ENCODE peak calls at places on chromosome 7, in eight cellular contexts. One of them, this sample, is unnamed. For H3K27me3, the result is how much of the 10 kb centered on the place peaks cover.

GRCh38 chr7:155456772-155457543 is 971 bp upstream of the EN2 start:
- DNase-seq in HCT116: no peak
- DNase-seq in adrenal gland: peak
- DNase-seq in GM23248: peak
- DNase-seq in cardiac muscle cell: peak
- DNase-seq in HL-60: peak
- DNase-seq in HepG2: no peak
- DNase-seq in tibial artery: no peak
- DNase-seq in this sample: peak

GRCh38 chr7:33061282-33061928 is 1.2 kb downstream of the NT5C3A start:
- DNase-seq in HCT116: no peak
- DNase-seq in adrenal gland: no peak
- DNase-seq in GM23248: peak
- DNase-seq in cardiac muscle cell: no peak
- DNase-seq in HL-60: no peak
- DNase-seq in HepG2: no peak
- DNase-seq in tibial artery: no peak
- DNase-seq in this sample: no peak

GRCh38 chr7:90755041-90755440 is 158.9 kb downstream of the CDK14 start:
- DNase-seq in HCT116: no peak
- DNase-seq in adrenal gland: no peak
- DNase-seq in GM23248: no peak
- DNase-seq in cardiac muscle cell: no peak
- DNase-seq in HL-60: no peak
- DNase-seq in HepG2: no peak
- DNase-seq in tibial artery: no peak
- DNase-seq in this sample: no peak

GRCh38 chr7:149720372-149721083 is 52.9 kb downstream of the ZNF467 start:
- DNase-seq in HCT116: no peak
- DNase-seq in adrenal gland: peak
- DNase-seq in GM23248: no peak
- DNase-seq in cardiac muscle cell: no peak
- DNase-seq in HL-60: no peak
- DNase-seq in HepG2: peak
- DNase-seq in tibial artery: no peak
- DNase-seq in this sample: peak

GRCh38 chr7:139061416-139061815 is 25.6 kb upstream of the ZC3HAV1L start:
- DNase-seq in HCT116: no peak
- DNase-seq in adrenal gland: no peak
- DNase-seq in GM23248: no peak
- DNase-seq in cardiac muscle cell: no peak
- DNase-seq in HL-60: no peak
- DNase-seq in HepG2: no peak
- DNase-seq in tibial artery: no peak
- DNase-seq in this sample: no peak

GRCh38 chr7:92634924-92635519 is 44.8 kb upstream of the FAM133B start:
- DNase-seq in HCT116: peak
- DNase-seq in adrenal gland: no peak
- DNase-seq in GM23248: peak
- DNase-seq in cardiac muscle cell: no peak
- DNase-seq in HL-60: no peak
- DNase-seq in HepG2: peak
- DNase-seq in tibial artery: no peak
- DNase-seq in this sample: no peak

GRCh38 chr7:120064565-120064964 is 208.4 kb upstream of the KCND2 start:
- DNase-seq in HCT116: no peak
- DNase-seq in adrenal gland: no peak
- DNase-seq in GM23248: peak
- DNase-seq in cardiac muscle cell: no peak
- DNase-seq in HL-60: no peak
- DNase-seq in HepG2: no peak
- DNase-seq in tibial artery: no peak
- DNase-seq in this sample: no peak

GRCh38 chr7:22885824-22886255 is 63.2 kb upstream of the TOMM7 start:
- DNase-seq in HCT116: no peak
- DNase-seq in adrenal gland: no peak
- DNase-seq in GM23248: no peak
- DNase-seq in cardiac muscle cell: no peak
- DNase-seq in HL-60: peak
- DNase-seq in HepG2: no peak
- DNase-seq in tibial artery: no peak
- DNase-seq in this sample: no peak

GRCh38 chr7:98329974-98330373 is 48.5 kb downstream of the BRI3 start:
- DNase-seq in HCT116: no peak
- DNase-seq in adrenal gland: no peak
- DNase-seq in GM23248: peak
- DNase-seq in cardiac muscle cell: no peak
- DNase-seq in HL-60: no peak
- DNase-seq in HepG2: no peak
- DNase-seq in tibial artery: no peak
- DNase-seq in this sample: no peak

GRCh38 chr7:98278408-98278807 is 3.1 kb upstream of the BRI3 start:
- DNase-seq in HCT116: no peak
- DNase-seq in adrenal gland: no peak
- DNase-seq in GM23248: peak
- DNase-seq in cardiac muscle cell: no peak
- DNase-seq in HL-60: no peak
- DNase-seq in HepG2: peak
- DNase-seq in tibial artery: no peak
- DNase-seq in this sample: no peak

GRCh38 chr7:129166745-129167144 is 21.7 kb upstream of the SMO start:
- DNase-seq in HCT116: no peak
- DNase-seq in adrenal gland: no peak
- DNase-seq in GM23248: no peak
- DNase-seq in cardiac muscle cell: no peak
- DNase-seq in HL-60: no peak
- DNase-seq in HepG2: no peak
- DNase-seq in tibial artery: no peak
- DNase-seq in this sample: no peak

GRCh38 chr7:100632951-100633717 is 8.2 kb downstream of the TFR2 start:
- DNase-seq in HCT116: no peak
- DNase-seq in adrenal gland: peak
- DNase-seq in GM23248: peak
- DNase-seq in cardiac muscle cell: peak
- DNase-seq in HL-60: peak
- DNase-seq in HepG2: no peak
- DNase-seq in tibial artery: no peak
- DNase-seq in this sample: no peak

GRCh38 chr7:5478568-5479045 is 55.0 kb upstream of the TNRC18 start:
- DNase-seq in HCT116: no peak
- DNase-seq in adrenal gland: no peak
- DNase-seq in GM23248: no peak
- DNase-seq in cardiac muscle cell: no peak
- DNase-seq in HL-60: no peak
- DNase-seq in HepG2: no peak
- DNase-seq in tibial artery: no peak
- DNase-seq in this sample: no peak
- H3K27ac ChIP-seq in HCT116: no peak
- H3K27ac ChIP-seq in adrenal gland: no peak
- H3K27ac ChIP-seq in GM23248: no peak
- H3K27ac ChIP-seq in cardiac muscle cell: peak
- H3K27ac ChIP-seq in HL-60: peak
- H3K27ac ChIP-seq in HepG2: no peak
- H3K27ac ChIP-seq in tibial artery: peak
- H3K27ac ChIP-seq in this sample: peak

GRCh38 chr7:38373155-38373554 is 99.7 kb upstream of the TARP start:
- DNase-seq in HCT116: no peak
- DNase-seq in adrenal gland: no peak
- DNase-seq in GM23248: peak
- DNase-seq in cardiac muscle cell: no peak
- DNase-seq in HL-60: no peak
- DNase-seq in HepG2: no peak
- DNase-seq in tibial artery: no peak
- DNase-seq in this sample: no peak

GRCh38 chr7:38369816-38370493 is 96.5 kb upstream of the TARP start:
- DNase-seq in HCT116: peak
- DNase-seq in adrenal gland: peak
- DNase-seq in GM23248: peak
- DNase-seq in cardiac muscle cell: peak
- DNase-seq in HL-60: peak
- DNase-seq in HepG2: peak
- DNase-seq in tibial artery: peak
- DNase-seq in this sample: peak

GRCh38 chr7:38368191-38368605 is 94.8 kb upstream of the TARP start:
- DNase-seq in HCT116: peak
- DNase-seq in adrenal gland: peak
- DNase-seq in GM23248: peak
- DNase-seq in cardiac muscle cell: peak
- DNase-seq in HL-60: peak
- DNase-seq in HepG2: peak
- DNase-seq in tibial artery: peak
- DNase-seq in this sample: peak

DNA sequence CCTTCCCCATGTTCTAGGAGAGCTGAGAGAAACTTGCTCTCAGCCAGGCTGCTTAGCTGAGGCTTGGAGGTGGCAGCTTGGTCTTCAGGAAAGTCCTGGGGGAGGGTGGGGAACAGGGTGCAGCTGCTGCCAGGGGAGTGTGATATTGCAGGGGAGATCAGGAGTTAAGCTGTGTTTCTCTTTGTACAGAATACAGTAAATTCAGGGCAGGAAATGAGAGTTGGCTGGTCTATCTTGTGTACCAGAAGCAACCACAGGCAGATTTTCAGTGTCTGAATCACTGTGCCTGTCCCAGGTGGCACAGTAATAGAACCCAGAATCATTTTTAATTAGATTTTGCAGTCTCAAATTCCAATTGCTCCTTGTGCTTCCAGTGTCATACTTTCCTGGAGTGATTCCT is 93.9 kb upstream of the TARP start:
- DNase-seq in HCT116: no peak
- DNase-seq in adrenal gland: no peak
- DNase-seq in GM23248: no peak
- DNase-seq in cardiac muscle cell: no peak
- DNase-seq in HL-60: no peak
- DNase-seq in HepG2: no peak
- DNase-seq in tibial artery: no peak
- DNase-seq in this sample: no peak
- H3K4me3 ChIP-seq in HCT116: no peak
- H3K4me3 ChIP-seq in adrenal gland: no peak
- H3K4me3 ChIP-seq in GM23248: no peak
- H3K4me3 ChIP-seq in cardiac muscle cell: no peak
- H3K4me3 ChIP-seq in HL-60: no peak
- H3K4me3 ChIP-seq in HepG2: no peak
- H3K4me3 ChIP-seq in tibial artery: no peak
- H3K4me3 ChIP-seq in this sample: no peak

GRCh38 chr7:150898475-150899011 is 46.2 kb downstream of the AOC1 start:
- DNase-seq in HCT116: peak
- DNase-seq in adrenal gland: peak
- DNase-seq in GM23248: peak
- DNase-seq in cardiac muscle cell: peak
- DNase-seq in HL-60: peak
- DNase-seq in HepG2: peak
- DNase-seq in tibial artery: peak
- DNase-seq in this sample: peak

GRCh38 chr7:150896562-150897209 is 44.4 kb downstream of the AOC1 start:
- DNase-seq in HCT116: no peak
- DNase-seq in adrenal gland: no peak
- DNase-seq in GM23248: no peak
- DNase-seq in cardiac muscle cell: no peak
- DNase-seq in HL-60: no peak
- DNase-seq in HepG2: no peak
- DNase-seq in tibial artery: no peak
- DNase-seq in this sample: no peak

GRCh38 chr7:150897502-150898474 is 45.5 kb downstream of the AOC1 start:
- DNase-seq in HCT116: no peak
- DNase-seq in adrenal gland: no peak
- DNase-seq in GM23248: no peak
- DNase-seq in cardiac muscle cell: no peak
- DNase-seq in HL-60: no peak
- DNase-seq in HepG2: no peak
- DNase-seq in tibial artery: no peak
- DNase-seq in this sample: no peak

GRCh38 chr7:150891740-150892139 is 39.4 kb downstream of the AOC1 start:
- DNase-seq in HCT116: no peak
- DNase-seq in adrenal gland: no peak
- DNase-seq in GM23248: no peak
- DNase-seq in cardiac muscle cell: no peak
- DNase-seq in HL-60: no peak
- DNase-seq in HepG2: no peak
- DNase-seq in tibial artery: no peak
- DNase-seq in this sample: no peak

DNA sequence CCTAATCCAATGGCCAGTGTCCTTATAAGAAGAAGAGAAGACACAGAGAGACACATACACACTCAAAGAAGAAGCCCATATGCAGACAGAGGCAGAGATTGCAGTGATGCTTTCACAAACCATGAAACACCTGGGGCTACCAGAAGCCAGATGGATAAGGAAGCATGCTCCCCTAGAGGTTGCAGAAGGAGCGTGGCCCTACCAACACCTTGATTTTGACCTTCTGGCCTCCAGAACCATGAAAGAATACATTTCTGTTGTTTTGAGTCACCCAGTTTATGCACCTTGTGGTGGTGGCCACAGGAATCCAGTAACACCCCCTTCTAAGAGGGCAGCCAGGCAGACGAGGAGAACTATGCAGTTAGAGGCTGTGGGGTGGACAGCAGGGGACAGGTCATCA is 43.5 kb downstream of the AOC1 start:
- DNase-seq in HCT116: no peak
- DNase-seq in adrenal gland: no peak
- DNase-seq in GM23248: no peak
- DNase-seq in cardiac muscle cell: no peak
- DNase-seq in HL-60: no peak
- DNase-seq in HepG2: no peak
- DNase-seq in tibial artery: no peak
- DNase-seq in this sample: no peak
- H3K27me3 ChIP-seq in HCT116: under half
- H3K27me3 ChIP-seq in adrenal gland: under half
- H3K27me3 ChIP-seq in GM23248: under half
- H3K27me3 ChIP-seq in cardiac muscle cell: under half
- H3K27me3 ChIP-seq in HL-60: under half
- H3K27me3 ChIP-seq in HepG2: under half
- H3K27me3 ChIP-seq in tibial artery: under half
- H3K27me3 ChIP-seq in this sample: under half

GRCh38 chr7:105800442-105800841 is 76.0 kb downstream of the ATXN7L1 start:
- DNase-seq in HCT116: no peak
- DNase-seq in adrenal gland: no peak
- DNase-seq in GM23248: peak
- DNase-seq in cardiac muscle cell: no peak
- DNase-seq in HL-60: no peak
- DNase-seq in HepG2: no peak
- DNase-seq in tibial artery: no peak
- DNase-seq in this sample: no peak

GRCh38 chr7:105800849-105801534 is 75.4 kb downstream of the ATXN7L1 start:
- DNase-seq in HCT116: no peak
- DNase-seq in adrenal gland: no peak
- DNase-seq in GM23248: no peak
- DNase-seq in cardiac muscle cell: no peak
- DNase-seq in HL-60: no peak
- DNase-seq in HepG2: no peak
- DNase-seq in tibial artery: no peak
- DNase-seq in this sample: no peak

GRCh38 chr7:105797652-105798051 is 78.7 kb downstream of the ATXN7L1 start:
- DNase-seq in HCT116: no peak
- DNase-seq in adrenal gland: no peak
- DNase-seq in GM23248: no peak
- DNase-seq in cardiac muscle cell: no peak
- DNase-seq in HL-60: no peak
- DNase-seq in HepG2: no peak
- DNase-seq in tibial artery: no peak
- DNase-seq in this sample: no peak

GRCh38 chr7:105799677-105800076 is 76.7 kb downstream of the ATXN7L1 start:
- DNase-seq in HCT116: no peak
- DNase-seq in adrenal gland: no peak
- DNase-seq in GM23248: peak
- DNase-seq in cardiac muscle cell: no peak
- DNase-seq in HL-60: no peak
- DNase-seq in HepG2: no peak
- DNase-seq in tibial artery: no peak
- DNase-seq in this sample: no peak

GRCh38 chr7:105799006-105799405 is 77.4 kb downstream of the ATXN7L1 start:
- DNase-seq in HCT116: no peak
- DNase-seq in adrenal gland: no peak
- DNase-seq in GM23248: no peak
- DNase-seq in cardiac muscle cell: no peak
- DNase-seq in HL-60: no peak
- DNase-seq in HepG2: no peak
- DNase-seq in tibial artery: no peak
- DNase-seq in this sample: no peak
- H3K27ac ChIP-seq in HCT116: no peak
- H3K27ac ChIP-seq in adrenal gland: no peak
- H3K27ac ChIP-seq in GM23248: no peak
- H3K27ac ChIP-seq in cardiac muscle cell: no peak
- H3K27ac ChIP-seq in HL-60: no peak
- H3K27ac ChIP-seq in HepG2: no peak
- H3K27ac ChIP-seq in tibial artery: no peak
- H3K27ac ChIP-seq in this sample: no peak

This sample was measured in left ventricle myocardium inferior.